ENCODE peak calls at places on chromosome 22, in four cellular contexts. V is neural progenitor cell, A is astrocyte of the spinal cord, Y is IMR-90. R is an unnamed sample.

GRCh38 chr22:19097518-19097917 is 24.7 kb downstream of the DGCR2 start:
- DNase-seq in A (no peak), Y (no peak), V (no peak), R (no peak)

GRCh38 chr22:31652911-31653684 is 8.9 kb downstream of the PISD start:
- DNase-seq in V (no peak), Y (no peak), A (no peak), R (no peak)

GRCh38 chr22:38455063-38455529 is at the start of gene KCNJ4:
- DNase-seq in V (no peak), Y (no peak), A (no peak), R (no peak)

GRCh38 chr22:22848364-22848866 is 39.2 kb upstream of the IGLL5 start:
- DNase-seq in V (peak; percentile 81), A (peak; percentile 35), Y (peak; percentile 31), R (peak; percentile 39)

GRCh38 chr22:19849800-19850481 is 4.7 kb downstream of the GNB1L start:
- DNase-seq in Y (no peak), A (no peak), V (no peak), R (no peak)

GRCh38 chr22:50319503-50319951 is 7.3 kb downstream of the DENND6B start:
- DNase-seq in V (no peak), Y (no peak), A (no peak), R (no peak)

GRCh38 chr22:31629741-31630184 is 32.3 kb downstream of the PISD start:
- DNase-seq in Y (no peak), V (no peak), A (no peak), R (no peak)

GRCh38 chr22:28594784-28595324 is 84.8 kb downstream of the TTC28 start:
- DNase-seq in V (peak; percentile 74), Y (peak; percentile 77), A (peak; percentile 76), R (peak; percentile 81)

GRCh38 chr22:33796494-33796893 is 123.8 kb downstream of the LARGE1 start:
- DNase-seq in V (no peak), A (no peak), Y (no peak), R (no peak)

GRCh38 chr22:24407884-24408283 is 19.5 kb upstream of the ADORA2A start:
- DNase-seq in A (no peak), V (no peak), Y (no peak), R (no peak)

GRCh38 chr22:22833488-22833887 is 54.1 kb upstream of the IGLL5 start:
- DNase-seq in V (no peak), Y (no peak), A (no peak), R (no peak)

GRCh38 chr22:23836281-23836680 is 2.5 kb downstream of the DERL3 start:
- DNase-seq in Y (no peak), A (no peak), V (no peak), R (no peak)

DNA sequence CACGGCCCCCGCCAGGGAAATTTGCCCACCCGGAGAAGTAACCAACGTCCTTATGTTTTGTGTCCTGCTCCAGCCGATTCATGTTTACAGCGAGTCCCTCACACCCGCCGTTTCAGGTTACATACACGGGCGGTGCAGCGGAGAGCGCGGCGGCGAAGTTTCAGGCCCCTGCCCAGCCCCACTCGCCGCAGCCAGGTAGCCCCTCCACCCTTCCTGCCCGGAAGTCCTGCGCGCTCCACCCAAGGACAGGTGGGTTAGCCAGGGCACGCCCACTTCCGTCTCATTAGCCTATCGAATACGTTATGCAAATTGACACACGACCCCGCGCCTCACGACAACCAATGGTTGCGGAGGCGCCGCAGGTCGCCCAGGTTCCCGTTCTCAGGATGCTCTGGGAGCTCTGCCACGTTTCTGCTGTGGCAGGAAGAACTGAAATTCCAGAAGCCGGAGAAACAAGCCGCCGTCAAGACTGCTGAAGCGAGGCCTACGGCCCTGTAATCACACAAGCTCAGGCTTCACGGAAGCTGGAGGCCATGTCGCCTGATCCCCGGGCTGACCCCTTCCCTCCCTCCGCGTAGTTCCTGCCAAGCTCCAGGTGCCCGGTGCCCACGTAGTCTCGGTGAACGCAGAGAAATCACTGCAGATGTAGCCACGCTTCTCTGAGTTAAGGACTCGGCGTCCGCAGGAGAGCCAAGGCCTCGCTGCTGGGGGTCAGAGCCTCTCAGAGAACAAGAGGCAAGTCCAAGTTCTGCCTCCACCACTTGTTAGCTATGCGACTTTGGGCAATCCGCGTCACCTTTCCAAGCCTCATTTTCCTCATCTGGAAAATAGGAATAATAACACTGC is 22.4 kb upstream of the MYH9 start:
- DNase-seq in A (peak; percentile 72), V (peak; percentile 100), Y (no peak), R (no peak)
- TF ChIP-seq CTCF in A (no peak), V (peak; percentile 25), Y (no peak), R (no peak)

GRCh38 chr22:41913842-41914534 is 886 bp downstream of the SHISA8 start:
- DNase-seq in Y (no peak), A (no peak), V (peak; percentile 74), R (no peak)
- H3K4me3 ChIP-seq in Y (no peak overlapping the region), A (no peak overlapping the region), V (no peak overlapping the region), R (no peak overlapping the region)

GRCh38 chr22:47277001-47277400 is 514.6 kb downstream of the TBC1D22A start:
- DNase-seq in Y (no peak), V (no peak), A (no peak), R (no peak)

GRCh38 chr22:47277511-47277910 is 515.1 kb downstream of the TBC1D22A start:
- DNase-seq in A (no peak), V (no peak), Y (no peak), R (no peak)

GRCh38 chr22:47276219-47276843 is 513.9 kb downstream of the TBC1D22A start:
- DNase-seq in V (no peak), Y (no peak), A (peak; percentile 12), R (no peak)

GRCh38 chr22:47274196-47274595 is 511.7 kb downstream of the TBC1D22A start:
- DNase-seq in A (no peak), V (no peak), Y (no peak), R (no peak)

GRCh38 chr22:47275479-47276218 is 513.2 kb downstream of the TBC1D22A start:
- DNase-seq in Y (no peak), V (no peak), A (peak; percentile 24), R (no peak)
- TF ChIP-seq CTCF in Y (no peak), V (no peak), A (peak; percentile 16), R (peak; percentile 39)

GRCh38 chr22:37258810-37259472 is 14.9 kb upstream of the RAC2 start:
- DNase-seq in Y (no peak), V (no peak), A (no peak), R (no peak)
- H3K4me3 ChIP-seq in Y (no peak overlapping the region), V (peak overlapping the region; percentile 4), A (no peak overlapping the region), R (no peak overlapping the region)

DNA sequence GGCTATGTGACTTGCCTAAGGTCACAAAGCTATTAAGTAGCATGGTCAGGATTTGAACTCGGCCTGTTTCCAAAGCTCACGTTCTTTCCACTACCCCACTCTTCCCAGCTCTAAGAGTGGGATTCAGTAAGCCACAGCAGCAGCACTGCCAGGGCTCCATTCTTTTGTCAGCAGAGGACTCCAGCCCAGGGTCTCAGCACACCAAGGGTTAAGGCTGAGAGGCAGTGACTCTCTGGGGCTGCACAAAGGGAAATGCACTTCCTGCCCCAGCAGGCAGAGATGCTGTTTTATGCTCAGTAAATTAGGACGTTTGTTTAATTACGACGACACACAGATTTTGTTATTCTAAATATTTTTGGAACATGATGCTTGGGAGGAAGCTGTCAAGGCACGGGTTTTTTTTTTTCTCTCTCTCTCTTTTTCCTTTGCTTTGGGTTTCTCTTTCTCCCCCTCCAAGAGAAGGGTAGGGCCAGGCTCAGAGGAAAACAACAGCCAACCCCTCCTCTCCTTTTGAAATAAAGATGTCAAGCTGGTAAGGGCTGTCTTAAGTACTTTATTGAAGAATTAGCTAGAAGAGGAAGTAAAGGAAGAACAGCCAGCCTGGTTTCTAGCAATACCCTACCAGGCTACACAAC is 2.9 kb downstream of the MYH9 start:
- DNase-seq in A (peak; percentile 53), V (peak; percentile 79), Y (no peak), R (no peak)
- TF ChIP-seq CTCF in A (no peak), V (peak; percentile 23), Y (no peak), R (no peak)

DNA sequence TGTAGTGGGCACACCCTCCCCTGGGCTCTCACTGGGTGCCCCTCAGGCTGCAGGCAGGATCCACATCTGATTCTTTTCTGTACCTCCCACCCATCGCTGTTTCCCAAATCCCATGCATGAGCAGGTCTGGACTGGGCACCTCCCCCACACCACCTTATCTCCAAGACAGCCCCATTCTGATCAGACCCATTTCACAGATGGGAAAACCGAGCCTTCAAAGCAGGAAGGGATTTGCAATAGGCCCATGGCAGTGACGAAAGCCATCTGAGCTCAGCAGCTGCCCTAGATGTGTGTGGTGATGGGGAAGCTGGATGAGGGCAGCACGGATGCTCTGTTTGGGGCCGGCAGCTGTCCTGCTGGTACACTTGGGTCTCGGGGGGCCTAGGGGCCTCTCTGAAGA is 41.4 kb downstream of the WNT7B start:
- DNase-seq in V (no peak), Y (no peak), A (no peak), R (no peak)
- H3K4me3 ChIP-seq in V (no peak overlapping the region), Y (no peak overlapping the region), A (no peak overlapping the region), R (no peak overlapping the region)

GRCh38 chr22:36569999-36570398 is 41.0 kb upstream of the EIF3D start:
- DNase-seq in V (peak; percentile 70), A (no peak), Y (peak; percentile 27), R (peak; percentile 55)
- TF ChIP-seq CTCF in V (peak; percentile 51), A (peak; percentile 61), Y (peak; percentile 43), R (peak; percentile 50)

DNA sequence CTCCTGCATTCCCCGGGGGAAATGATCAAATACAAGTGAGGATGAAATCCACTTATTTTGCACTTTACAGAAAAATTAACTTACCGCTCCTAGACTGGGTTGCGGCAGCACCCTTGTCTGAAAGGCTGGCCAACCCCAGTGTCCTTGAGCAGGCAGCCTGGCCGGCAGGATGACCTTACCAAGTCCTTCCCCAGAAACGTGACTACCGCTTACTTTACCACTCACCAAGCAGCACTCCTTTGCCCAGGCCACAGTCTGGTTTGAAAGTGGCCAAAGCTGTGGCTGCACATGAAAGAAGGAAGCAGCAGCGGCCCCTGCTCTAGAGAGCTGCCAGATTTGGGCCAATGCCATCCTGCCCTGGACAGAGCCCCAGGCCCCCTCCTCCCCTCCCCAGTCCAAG is 20.3 kb downstream of the MYH9 start:
- DNase-seq in V (no peak), Y (no peak), A (no peak), R (no peak)
- H3K4me3 ChIP-seq in V (no peak overlapping the region), Y (no peak overlapping the region), A (no peak overlapping the region), R (no peak overlapping the region)

R was measured in AG10803.